ENCODE peak calls at places on chromosomes 16 and 17, in four cellular contexts. V, I, L and G are unnamed samples.

GRCh38 chr17:38906429-38907172 is 18.8 kb upstream of the LASP1NB start:
- DNase-seq in V (no peak), L (no peak), I (no peak), G (no peak)

GRCh38 chr17:6381052-6381451 is 53.9 kb downstream of the AIPL1 start:
- DNase-seq in L (no peak), V (no peak), I (no peak), G (no peak)

GRCh38 chr17:64005734-64006167 is 7.6 kb downstream of the PRR29 start:
- DNase-seq in L (no peak), V (peak), I (peak), G (peak)

GRCh38 chr17:72470338-72471133 is 349.7 kb downstream of the SOX9 start:
- DNase-seq in L (no peak), I (no peak), V (no peak), G (no peak)

GRCh38 chr16:69709456-69710084 is 16.8 kb downstream of the NQO1 start:
- DNase-seq in V (peak), I (no peak), L (no peak), G (peak)

GRCh38 chr16:89344846-89345577 is 127.5 kb downstream of the ZNF778 start:
- DNase-seq in L (no peak), I (no peak), V (no peak), G (no peak)

GRCh38 chr17:28370035-28370743 is at the start of gene VTN:
- DNase-seq in I (no peak), L (peak), V (no peak), G (no peak)

GRCh38 chr17:33809748-33810147 is 445.3 kb upstream of the CCL2 start:
- DNase-seq in I (no peak), V (no peak), L (no peak), G (no peak)

GRCh38 chr17:13182854-13183253 is 165.0 kb upstream of the ELAC2 start:
- DNase-seq in I (no peak), L (no peak), V (peak), G (peak)

GRCh38 chr17:68296217-68297140 is 5.2 kb downstream of the ARSG start:
- DNase-seq in L (peak), I (no peak), V (no peak), G (no peak)

GRCh38 chr17:83083368-83084201 is 4.2 kb downstream of the METRNL start:
- DNase-seq in L (peak), V (no peak), I (no peak), G (no peak)

GRCh38 chr17:30113213-30113612 is 3.4 kb upstream of the NSRP1 start:
- DNase-seq in L (no peak), V (no peak), I (no peak), G (peak)

GRCh38 chr17:17883801-17884200 is 47.0 kb upstream of the SREBF1 start:
- DNase-seq in V (no peak), I (no peak), L (no peak), G (no peak)

GRCh38 chr16:22627043-22627442 is 116.4 kb downstream of the NPIPB5 start:
- DNase-seq in L (no peak), V (peak), I (no peak), G (no peak)

GRCh38 chr16:63904182-63904581 is 1217.7 kb downstream of the CDH11 start:
- DNase-seq in V (no peak), I (no peak), L (no peak), G (no peak)

GRCh38 chr17:65594585-65594940 is 33.1 kb upstream of the AXIN2 start:
- DNase-seq in V (no peak), I (no peak), L (peak), G (no peak)

GRCh38 chr16:73010150-73010676 is 37.7 kb downstream of the ZFHX3 start:
- DNase-seq in L (no peak), V (peak), I (no peak), G (no peak)

GRCh38 chr16:85359147-85359822 is 247.0 kb upstream of the CIBAR2 start:
- DNase-seq in I (no peak), L (no peak), V (no peak), G (no peak)

GRCh38 chr16:2437032-2437790 is 8.0 kb downstream of the CCNF start:
- DNase-seq in L (no peak), I (no peak), V (no peak), G (no peak)

GRCh38 chr16:15032547-15033308 is 23.1 kb downstream of the NTAN1 start:
- DNase-seq in I (no peak), L (no peak), V (no peak), G (no peak)

GRCh38 chr16:58497935-58498334 is 2.0 kb upstream of the NDRG4 start:
- DNase-seq in V (no peak), L (no peak), I (no peak), G (no peak)